ENCODE peak calls at places on chromosomes 16 and 17, in six cellular contexts. One of them, this sample, is unnamed.

GRCh38 chr16:71637398-71637797 is 11.4 kb downstream of the MARVELD3 start:
- DNase-seq in cardiac septum: no peak
- DNase-seq in lung: no peak
- DNase-seq in C1 segment of cervical spinal cord: no peak
- DNase-seq in EL: no peak
- DNase-seq in stimulated activated CD4-positive, alpha-beta T cell treated with anti-CD3 and anti-CD28 coated beads, TNF-alpha, amount 100 ng/mL, for 4 hours: no peak
- DNase-seq in this sample: peak

GRCh38 chr16:1884155-1884760 is 12.3 kb upstream of the MEIOB start:
- DNase-seq in cardiac septum: no peak
- DNase-seq in lung: no peak
- DNase-seq in C1 segment of cervical spinal cord: no peak
- DNase-seq in EL: peak
- DNase-seq in stimulated activated CD4-positive, alpha-beta T cell treated with anti-CD3 and anti-CD28 coated beads, TNF-alpha, amount 100 ng/mL, for 4 hours: no peak
- DNase-seq in this sample: no peak

GRCh38 chr17:35596530-35597233 is 9.6 kb downstream of the AP2B1 start:
- DNase-seq in cardiac septum: no peak
- DNase-seq in lung: no peak
- DNase-seq in C1 segment of cervical spinal cord: no peak
- DNase-seq in EL: no peak
- DNase-seq in stimulated activated CD4-positive, alpha-beta T cell treated with anti-CD3 and anti-CD28 coated beads, TNF-alpha, amount 100 ng/mL, for 4 hours: no peak
- DNase-seq in this sample: no peak

GRCh38 chr17:34728771-34729310 is 149.5 kb downstream of the TMEM132E start:
- DNase-seq in cardiac septum: no peak
- DNase-seq in lung: no peak
- DNase-seq in C1 segment of cervical spinal cord: no peak
- DNase-seq in EL: no peak
- DNase-seq in stimulated activated CD4-positive, alpha-beta T cell treated with anti-CD3 and anti-CD28 coated beads, TNF-alpha, amount 100 ng/mL, for 4 hours: no peak
- DNase-seq in this sample: no peak

GRCh38 chr16:51757921-51758479 is 606.9 kb upstream of the SALL1 start:
- DNase-seq in cardiac septum: no peak
- DNase-seq in lung: no peak
- DNase-seq in C1 segment of cervical spinal cord: no peak
- DNase-seq in EL: no peak
- DNase-seq in stimulated activated CD4-positive, alpha-beta T cell treated with anti-CD3 and anti-CD28 coated beads, TNF-alpha, amount 100 ng/mL, for 4 hours: no peak
- DNase-seq in this sample: no peak

GRCh38 chr16:9115277-9115676 is 23.8 kb downstream of the HAPSTR1 start:
- DNase-seq in cardiac septum: no peak
- DNase-seq in lung: peak
- DNase-seq in C1 segment of cervical spinal cord: no peak
- DNase-seq in EL: peak
- DNase-seq in stimulated activated CD4-positive, alpha-beta T cell treated with anti-CD3 and anti-CD28 coated beads, TNF-alpha, amount 100 ng/mL, for 4 hours: no peak
- DNase-seq in this sample: no peak

GRCh38 chr17:48905987-48906515 is 2.2 kb upstream of the UBE2Z start:
- DNase-seq in cardiac septum: no peak
- DNase-seq in lung: no peak
- DNase-seq in C1 segment of cervical spinal cord: no peak
- DNase-seq in EL: no peak
- DNase-seq in stimulated activated CD4-positive, alpha-beta T cell treated with anti-CD3 and anti-CD28 coated beads, TNF-alpha, amount 100 ng/mL, for 4 hours: no peak
- DNase-seq in this sample: no peak

GRCh38 chr16:71626858-71627213 is 852 bp downstream of the MARVELD3 start:
- DNase-seq in cardiac septum: no peak
- DNase-seq in lung: peak
- DNase-seq in C1 segment of cervical spinal cord: no peak
- DNase-seq in EL: no peak
- DNase-seq in stimulated activated CD4-positive, alpha-beta T cell treated with anti-CD3 and anti-CD28 coated beads, TNF-alpha, amount 100 ng/mL, for 4 hours: no peak
- DNase-seq in this sample: no peak

GRCh38 chr17:2259769-2260536 is 43.6 kb downstream of the SMG6 start:
- DNase-seq in cardiac septum: no peak
- DNase-seq in lung: no peak
- DNase-seq in C1 segment of cervical spinal cord: no peak
- DNase-seq in EL: peak
- DNase-seq in stimulated activated CD4-positive, alpha-beta T cell treated with anti-CD3 and anti-CD28 coated beads, TNF-alpha, amount 100 ng/mL, for 4 hours: peak
- DNase-seq in this sample: no peak

GRCh38 chr16:391885-392335 is 5.1 kb upstream of the NME4 start:
- DNase-seq in cardiac septum: no peak
- DNase-seq in lung: no peak
- DNase-seq in C1 segment of cervical spinal cord: no peak
- DNase-seq in EL: peak
- DNase-seq in stimulated activated CD4-positive, alpha-beta T cell treated with anti-CD3 and anti-CD28 coated beads, TNF-alpha, amount 100 ng/mL, for 4 hours: peak
- DNase-seq in this sample: peak

GRCh38 chr17:76537288-76537577 is 276 bp downstream of the CYGB start:
- DNase-seq in cardiac septum: peak
- DNase-seq in lung: no peak
- DNase-seq in C1 segment of cervical spinal cord: no peak
- DNase-seq in EL: no peak
- DNase-seq in stimulated activated CD4-positive, alpha-beta T cell treated with anti-CD3 and anti-CD28 coated beads, TNF-alpha, amount 100 ng/mL, for 4 hours: no peak
- DNase-seq in this sample: peak

GRCh38 chr16:2194166-2194834 is 2.1 kb downstream of the CASKIN1 start:
- DNase-seq in cardiac septum: no peak
- DNase-seq in lung: no peak
- DNase-seq in C1 segment of cervical spinal cord: no peak
- DNase-seq in EL: peak
- DNase-seq in stimulated activated CD4-positive, alpha-beta T cell treated with anti-CD3 and anti-CD28 coated beads, TNF-alpha, amount 100 ng/mL, for 4 hours: no peak
- DNase-seq in this sample: peak

GRCh38 chr17:69523252-69523861 is 108.9 kb downstream of the MAP2K6 start:
- DNase-seq in cardiac septum: no peak
- DNase-seq in lung: no peak
- DNase-seq in C1 segment of cervical spinal cord: peak
- DNase-seq in EL: peak
- DNase-seq in stimulated activated CD4-positive, alpha-beta T cell treated with anti-CD3 and anti-CD28 coated beads, TNF-alpha, amount 100 ng/mL, for 4 hours: no peak
- DNase-seq in this sample: peak

GRCh38 chr16:88533945-88534641 is 36.1 kb upstream of the ZC3H18 start:
- DNase-seq in cardiac septum: peak
- DNase-seq in lung: peak
- DNase-seq in C1 segment of cervical spinal cord: peak
- DNase-seq in EL: peak
- DNase-seq in stimulated activated CD4-positive, alpha-beta T cell treated with anti-CD3 and anti-CD28 coated beads, TNF-alpha, amount 100 ng/mL, for 4 hours: peak
- DNase-seq in this sample: peak

GRCh38 chr17:78974635-78975591 is 4.8 kb downstream of the LGALS3BP start:
- DNase-seq in cardiac septum: no peak
- DNase-seq in lung: peak
- DNase-seq in C1 segment of cervical spinal cord: no peak
- DNase-seq in EL: peak
- DNase-seq in stimulated activated CD4-positive, alpha-beta T cell treated with anti-CD3 and anti-CD28 coated beads, TNF-alpha, amount 100 ng/mL, for 4 hours: no peak
- DNase-seq in this sample: no peak

This sample was measured in MG63.